ENCODE peak calls at places on chromosome 14, in ten cellular contexts. One of them, this sample, is unnamed.
A peak's percentile ranks its signal among the peaks of the same experiment; 100 is the strongest.

GRCh38 chr14:79516009-79516408 is 695.3 kb downstream of the DIO2 start:
- DNase-seq in cardiac muscle cell: no peak
- DNase-seq in substantia nigra: no peak
- DNase-seq in spleen: no peak
- DNase-seq in testis: no peak
- DNase-seq in heart right ventricle: no peak
- DNase-seq in lung: no peak
- DNase-seq in adrenal gland: no peak
- DNase-seq in esophagus squamous epithelium: no peak
- DNase-seq in right cardiac atrium: no peak
- DNase-seq in this sample: no peak

GRCh38 chr14:68977137-68977740 is 1.9 kb downstream of the ACTN1 start:
- DNase-seq in cardiac muscle cell: peak; percentile 61
- DNase-seq in substantia nigra: no peak
- DNase-seq in spleen: peak; percentile 78
- DNase-seq in testis: no peak
- DNase-seq in heart right ventricle: no peak
- DNase-seq in lung: no peak
- DNase-seq in adrenal gland: no peak
- DNase-seq in esophagus squamous epithelium: no peak
- DNase-seq in right cardiac atrium: no peak
- DNase-seq in this sample: no peak

GRCh38 chr14:95156765-95157194 is 549 bp downstream of the DICER1 start:
- DNase-seq in cardiac muscle cell: peak; percentile 55
- DNase-seq in substantia nigra: peak; percentile 41
- DNase-seq in spleen: peak; percentile 93
- DNase-seq in testis: peak; percentile 50
- DNase-seq in heart right ventricle: peak; percentile 48
- DNase-seq in lung: peak; percentile 41
- DNase-seq in adrenal gland: peak; percentile 56
- DNase-seq in esophagus squamous epithelium: no peak
- DNase-seq in right cardiac atrium: peak; percentile 81
- DNase-seq in this sample: no peak

GRCh38 chr14:54669759-54670630 is 103.1 kb downstream of the SAMD4A start:
- DNase-seq in cardiac muscle cell: no peak
- DNase-seq in substantia nigra: no peak
- DNase-seq in spleen: no peak
- DNase-seq in testis: peak; percentile 54
- DNase-seq in heart right ventricle: no peak
- DNase-seq in lung: no peak
- DNase-seq in adrenal gland: no peak
- DNase-seq in esophagus squamous epithelium: no peak
- DNase-seq in right cardiac atrium: no peak
- DNase-seq in this sample: no peak

GRCh38 chr14:100531152-100531551 is 56.1 kb downstream of the BEGAIN start:
- DNase-seq in cardiac muscle cell: no peak
- DNase-seq in substantia nigra: no peak
- DNase-seq in spleen: peak; percentile 55
- DNase-seq in testis: no peak
- DNase-seq in heart right ventricle: no peak
- DNase-seq in lung: no peak
- DNase-seq in adrenal gland: no peak
- DNase-seq in esophagus squamous epithelium: no peak
- DNase-seq in right cardiac atrium: peak; percentile 12
- DNase-seq in this sample: no peak

GRCh38 chr14:59463773-59464650 is 1.2 kb downstream of the GPR135 start:
- DNase-seq in cardiac muscle cell: no peak
- DNase-seq in substantia nigra: no peak
- DNase-seq in spleen: peak; percentile 84
- DNase-seq in testis: peak; percentile 31
- DNase-seq in heart right ventricle: peak; percentile 37
- DNase-seq in lung: no peak
- DNase-seq in adrenal gland: peak; percentile 28
- DNase-seq in esophagus squamous epithelium: no peak
- DNase-seq in right cardiac atrium: peak; percentile 76
- DNase-seq in this sample: no peak

GRCh38 chr14:102913341-102914211 is 8.9 kb upstream of the AMN start:
- DNase-seq in cardiac muscle cell: no peak
- DNase-seq in substantia nigra: no peak
- DNase-seq in spleen: peak; percentile 72
- DNase-seq in testis: no peak
- DNase-seq in heart right ventricle: no peak
- DNase-seq in lung: no peak
- DNase-seq in adrenal gland: no peak
- DNase-seq in esophagus squamous epithelium: no peak
- DNase-seq in right cardiac atrium: peak; percentile 33
- DNase-seq in this sample: no peak

GRCh38 chr14:77124345-77125274 is 17.0 kb downstream of the ZDHHC22 start:
- DNase-seq in cardiac muscle cell: peak; percentile 67
- DNase-seq in substantia nigra: peak; percentile 57
- DNase-seq in spleen: peak; percentile 92
- DNase-seq in testis: peak; percentile 74
- DNase-seq in heart right ventricle: peak; percentile 63
- DNase-seq in lung: no peak
- DNase-seq in adrenal gland: peak; percentile 46
- DNase-seq in esophagus squamous epithelium: no peak
- DNase-seq in right cardiac atrium: peak; percentile 88
- DNase-seq in this sample: no peak

GRCh38 chr14:59422069-59422881 is 42.9 kb downstream of the GPR135 start:
- DNase-seq in cardiac muscle cell: peak; percentile 34
- DNase-seq in substantia nigra: no peak
- DNase-seq in spleen: no peak
- DNase-seq in testis: no peak
- DNase-seq in heart right ventricle: no peak
- DNase-seq in lung: no peak
- DNase-seq in adrenal gland: no peak
- DNase-seq in esophagus squamous epithelium: no peak
- DNase-seq in right cardiac atrium: no peak
- DNase-seq in this sample: no peak

GRCh38 chr14:78104655-78105054 is 65.5 kb upstream of the NRXN3 start:
- DNase-seq in cardiac muscle cell: no peak
- DNase-seq in substantia nigra: no peak
- DNase-seq in spleen: no peak
- DNase-seq in testis: no peak
- DNase-seq in heart right ventricle: no peak
- DNase-seq in lung: no peak
- DNase-seq in adrenal gland: no peak
- DNase-seq in esophagus squamous epithelium: no peak
- DNase-seq in right cardiac atrium: no peak
- DNase-seq in this sample: no peak

GRCh38 chr14:32986791-32987545 is 48.3 kb downstream of the NPAS3 start:
- DNase-seq in cardiac muscle cell: no peak
- DNase-seq in substantia nigra: peak; percentile 55
- DNase-seq in spleen: no peak
- DNase-seq in testis: peak; percentile 25
- DNase-seq in heart right ventricle: peak; percentile 16
- DNase-seq in lung: no peak
- DNase-seq in adrenal gland: no peak
- DNase-seq in esophagus squamous epithelium: no peak
- DNase-seq in right cardiac atrium: peak; percentile 58
- DNase-seq in this sample: no peak

GRCh38 chr14:89908712-89909450 is 45.6 kb downstream of the EFCAB11 start:
- DNase-seq in cardiac muscle cell: no peak
- DNase-seq in substantia nigra: no peak
- DNase-seq in spleen: no peak
- DNase-seq in testis: no peak
- DNase-seq in heart right ventricle: no peak
- DNase-seq in lung: no peak
- DNase-seq in adrenal gland: no peak
- DNase-seq in esophagus squamous epithelium: no peak
- DNase-seq in right cardiac atrium: no peak
- DNase-seq in this sample: no peak

GRCh38 chr14:58663494-58664111 is 25.8 kb downstream of the DACT1 start:
- DNase-seq in cardiac muscle cell: peak; percentile 37
- DNase-seq in substantia nigra: no peak
- DNase-seq in spleen: no peak
- DNase-seq in testis: no peak
- DNase-seq in heart right ventricle: no peak
- DNase-seq in lung: no peak
- DNase-seq in adrenal gland: no peak
- DNase-seq in esophagus squamous epithelium: no peak
- DNase-seq in right cardiac atrium: no peak
- DNase-seq in this sample: peak; percentile 22

GRCh38 chr14:32620724-32621123 is 291.6 kb downstream of the AKAP6 start:
- DNase-seq in cardiac muscle cell: no peak
- DNase-seq in substantia nigra: no peak
- DNase-seq in spleen: no peak
- DNase-seq in testis: no peak
- DNase-seq in heart right ventricle: no peak
- DNase-seq in lung: no peak
- DNase-seq in adrenal gland: no peak
- DNase-seq in esophagus squamous epithelium: no peak
- DNase-seq in right cardiac atrium: no peak
- DNase-seq in this sample: no peak

GRCh38 chr14:100279563-100279962 is 26.7 kb downstream of the SLC25A29 start:
- DNase-seq in cardiac muscle cell: no peak
- DNase-seq in substantia nigra: no peak
- DNase-seq in spleen: no peak
- DNase-seq in testis: no peak
- DNase-seq in heart right ventricle: no peak
- DNase-seq in lung: no peak
- DNase-seq in adrenal gland: no peak
- DNase-seq in esophagus squamous epithelium: no peak
- DNase-seq in right cardiac atrium: no peak
- DNase-seq in this sample: no peak

GRCh38 chr14:100591453-100592371 is 4.5 kb upstream of the BEGAIN start:
- DNase-seq in cardiac muscle cell: no peak
- DNase-seq in substantia nigra: no peak
- DNase-seq in spleen: peak; percentile 61
- DNase-seq in testis: no peak
- DNase-seq in heart right ventricle: no peak
- DNase-seq in lung: no peak
- DNase-seq in adrenal gland: no peak
- DNase-seq in esophagus squamous epithelium: no peak
- DNase-seq in right cardiac atrium: no peak
- DNase-seq in this sample: no peak

GRCh38 chr14:58639842-58640484 is 2.2 kb downstream of the DACT1 start:
- DNase-seq in cardiac muscle cell: peak; percentile 85
- DNase-seq in substantia nigra: no peak
- DNase-seq in spleen: no peak
- DNase-seq in testis: peak; percentile 64
- DNase-seq in heart right ventricle: no peak
- DNase-seq in lung: peak; percentile 44
- DNase-seq in adrenal gland: peak; percentile 56
- DNase-seq in esophagus squamous epithelium: no peak
- DNase-seq in right cardiac atrium: peak; percentile 26
- DNase-seq in this sample: peak; percentile 87

GRCh38 chr14:20332946-20333782 is at the start of gene CCNB1IP1:
- DNase-seq in cardiac muscle cell: peak; percentile 93
- DNase-seq in substantia nigra: peak; percentile 31
- DNase-seq in spleen: no peak
- DNase-seq in testis: peak; percentile 88
- DNase-seq in heart right ventricle: peak; percentile 29
- DNase-seq in lung: peak; percentile 75
- DNase-seq in adrenal gland: peak; percentile 67
- DNase-seq in esophagus squamous epithelium: no peak
- DNase-seq in right cardiac atrium: peak; percentile 71
- DNase-seq in this sample: peak; percentile 89

GRCh38 chr14:54893151-54893760 is 9.4 kb downstream of the GCH1 start:
- DNase-seq in cardiac muscle cell: peak; percentile 65
- DNase-seq in substantia nigra: no peak
- DNase-seq in spleen: no peak
- DNase-seq in testis: peak; percentile 39
- DNase-seq in heart right ventricle: no peak
- DNase-seq in lung: no peak
- DNase-seq in adrenal gland: no peak
- DNase-seq in esophagus squamous epithelium: no peak
- DNase-seq in right cardiac atrium: no peak
- DNase-seq in this sample: peak; percentile 61

GRCh38 chr14:93939304-93940229 is 12.4 kb downstream of the FAM181A start:
- DNase-seq in cardiac muscle cell: peak; percentile 83
- DNase-seq in substantia nigra: peak; percentile 15
- DNase-seq in spleen: peak; percentile 97
- DNase-seq in testis: peak; percentile 88
- DNase-seq in heart right ventricle: peak; percentile 82
- DNase-seq in lung: peak; percentile 79
- DNase-seq in adrenal gland: peak; percentile 79
- DNase-seq in esophagus squamous epithelium: peak; percentile 24
- DNase-seq in right cardiac atrium: peak; percentile 90
- DNase-seq in this sample: no peak

GRCh38 chr14:34853041-34853440 is 22.1 kb downstream of the BAZ1A start:
- DNase-seq in cardiac muscle cell: no peak
- DNase-seq in substantia nigra: no peak
- DNase-seq in spleen: no peak
- DNase-seq in testis: no peak
- DNase-seq in heart right ventricle: no peak
- DNase-seq in lung: no peak
- DNase-seq in adrenal gland: no peak
- DNase-seq in esophagus squamous epithelium: no peak
- DNase-seq in right cardiac atrium: no peak
- DNase-seq in this sample: no peak

GRCh38 chr14:35140718-35141581 is 18.6 kb downstream of the PRORP start:
- DNase-seq in cardiac muscle cell: no peak
- DNase-seq in substantia nigra: no peak
- DNase-seq in spleen: no peak
- DNase-seq in testis: no peak
- DNase-seq in heart right ventricle: no peak
- DNase-seq in lung: no peak
- DNase-seq in adrenal gland: no peak
- DNase-seq in esophagus squamous epithelium: no peak
- DNase-seq in right cardiac atrium: no peak
- DNase-seq in this sample: no peak

GRCh38 chr14:63877594-63877993 is 24.8 kb downstream of the SYNE2 start:
- DNase-seq in cardiac muscle cell: no peak
- DNase-seq in substantia nigra: no peak
- DNase-seq in spleen: no peak
- DNase-seq in testis: no peak
- DNase-seq in heart right ventricle: no peak
- DNase-seq in lung: no peak
- DNase-seq in adrenal gland: no peak
- DNase-seq in esophagus squamous epithelium: no peak
- DNase-seq in right cardiac atrium: no peak
- DNase-seq in this sample: no peak

GRCh38 chr14:104603623-104604401 is 760 bp downstream of the TMEM179 start:
- DNase-seq in cardiac muscle cell: no peak
- DNase-seq in substantia nigra: no peak
- DNase-seq in spleen: no peak
- DNase-seq in testis: no peak
- DNase-seq in heart right ventricle: no peak
- DNase-seq in lung: no peak
- DNase-seq in adrenal gland: no peak
- DNase-seq in esophagus squamous epithelium: no peak
- DNase-seq in right cardiac atrium: peak; percentile 45
- DNase-seq in this sample: no peak

GRCh38 chr14:47302121-47302520 is 373.3 kb downstream of the MDGA2 start:
- DNase-seq in cardiac muscle cell: no peak
- DNase-seq in substantia nigra: no peak
- DNase-seq in spleen: no peak
- DNase-seq in testis: no peak
- DNase-seq in heart right ventricle: no peak
- DNase-seq in lung: no peak
- DNase-seq in adrenal gland: no peak
- DNase-seq in esophagus squamous epithelium: no peak
- DNase-seq in right cardiac atrium: no peak
- DNase-seq in this sample: no peak

GRCh38 chr14:35818346-35819115 is 7.6 kb upstream of the BRMS1L start:
- DNase-seq in cardiac muscle cell: peak; percentile 50
- DNase-seq in substantia nigra: no peak
- DNase-seq in spleen: no peak
- DNase-seq in testis: peak; percentile 52
- DNase-seq in heart right ventricle: no peak
- DNase-seq in lung: no peak
- DNase-seq in adrenal gland: peak; percentile 37
- DNase-seq in esophagus squamous epithelium: no peak
- DNase-seq in right cardiac atrium: no peak
- DNase-seq in this sample: peak; percentile 19

GRCh38 chr14:49931523-49931922 is 38.6 kb downstream of the ARF6 start:
- DNase-seq in cardiac muscle cell: no peak
- DNase-seq in substantia nigra: no peak
- DNase-seq in spleen: no peak
- DNase-seq in testis: no peak
- DNase-seq in heart right ventricle: no peak
- DNase-seq in lung: no peak
- DNase-seq in adrenal gland: no peak
- DNase-seq in esophagus squamous epithelium: no peak
- DNase-seq in right cardiac atrium: no peak
- DNase-seq in this sample: no peak

GRCh38 chr14:70189678-70190077 is 927 bp upstream of the SLC8A3 start:
- DNase-seq in cardiac muscle cell: no peak
- DNase-seq in substantia nigra: no peak
- DNase-seq in spleen: no peak
- DNase-seq in testis: no peak
- DNase-seq in heart right ventricle: no peak
- DNase-seq in lung: no peak
- DNase-seq in adrenal gland: no peak
- DNase-seq in esophagus squamous epithelium: no peak
- DNase-seq in right cardiac atrium: no peak
- DNase-seq in this sample: no peak